ENCODE peak calls at places on chromosomes 11 and 22, in seven cellular contexts. M is GM23338, G is SK-N-SH, I is PC-3, S is hepatocyte, F is HCT116, T is OCI-LY7. J is an unnamed sample.
A peak's percentile ranks its signal among the peaks of the same experiment; 100 is the strongest.

GRCh38 chr11:6297831-6298230 is 22.5 kb downstream of the CAVIN3 start:
- DNase-seq in T (peak; percentile 2), I (peak; percentile 29), F (no peak), G (no peak), M (no peak), S (no peak), J (peak; percentile 29)

GRCh38 chr11:71211631-71212030 is 40.7 kb downstream of the SHANK2 start:
- DNase-seq in G (no peak), M (no peak), S (no peak), F (no peak), T (no peak), I (no peak), J (no peak)

GRCh38 chr22:23202812-23203451 is 22.6 kb downstream of the BCR start:
- DNase-seq in F (no peak), S (no peak), M (no peak), T (no peak), G (no peak), I (no peak), J (no peak)

GRCh38 chr11:67270256-67271211 is 4.3 kb downstream of the GRK2 start:
- DNase-seq in T (peak; percentile 53), I (no peak), S (no peak), F (no peak), G (no peak), M (peak; percentile 82), J (no peak)

GRCh38 chr22:30902496-30903357 is 65.8 kb downstream of the MORC2 start:
- DNase-seq in I (no peak), S (no peak), T (no peak), F (no peak), M (no peak), G (no peak), J (no peak)

GRCh38 chr11:71913716-71914115 is 14.7 kb downstream of the XNDC1N start:
- DNase-seq in S (no peak), T (no peak), M (no peak), I (no peak), G (no peak), F (no peak), J (peak; percentile 34)

GRCh38 chr11:110112457-110112856 is 19.3 kb downstream of the ZC3H12C start:
- DNase-seq in F (no peak), T (no peak), S (no peak), G (no peak), M (peak; percentile 6), I (no peak), J (no peak)

GRCh38 chr22:22838148-22838786 is 49.3 kb upstream of the IGLL5 start:
- DNase-seq in S (no peak), M (no peak), G (no peak), I (no peak), F (no peak), T (peak; percentile 49), J (no peak)

GRCh38 chr11:102940714-102941588 is 14.6 kb downstream of the MMP13 start:
- DNase-seq in S (peak; percentile 84), F (peak; percentile 70), G (peak; percentile 46), I (peak; percentile 96), T (peak; percentile 65), M (peak; percentile 93), J (peak; percentile 82)

DNA sequence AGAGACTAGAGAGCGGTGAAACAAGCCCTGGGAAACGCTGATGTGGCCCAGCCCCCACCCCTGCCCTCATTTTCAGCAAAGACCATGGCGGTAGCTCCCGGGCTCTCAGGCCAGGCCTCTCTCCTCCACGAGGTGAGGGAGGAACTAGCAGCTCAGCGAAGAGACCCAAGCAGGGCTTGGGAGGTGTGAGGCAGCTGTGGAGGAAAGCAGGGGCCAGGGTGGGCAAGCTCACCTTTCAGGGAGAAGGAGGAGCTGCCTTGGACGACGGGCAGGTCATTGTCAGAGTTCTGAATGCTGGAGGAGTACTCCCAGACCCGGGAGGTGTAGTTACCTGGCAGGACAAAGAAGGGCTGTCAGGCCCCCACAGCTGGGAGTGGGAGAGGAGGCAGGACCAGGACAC is 19.9 kb downstream of the TRIM29 start:
- DNase-seq in F (no peak), I (no peak), G (no peak), T (no peak), M (no peak), S (no peak), J (no peak)
- H3K9me2 ChIP-seq in F (no peaks in the 10 kb centered on the region), I (no peaks in the 10 kb centered on the region), G (no peaks in the 10 kb centered on the region), T (no peaks in the 10 kb centered on the region), M (no peaks in the 10 kb centered on the region), S (no peaks in the 10 kb centered on the region), J (no peaks in the 10 kb centered on the region)

GRCh38 chr11:28834877-28835276 is 726.7 kb downstream of the METTL15 start:
- DNase-seq in I (peak; percentile 84), F (no peak), M (peak; percentile 9), S (no peak), T (no peak), G (no peak), J (peak; percentile 78)
- H3K9me2 ChIP-seq in I (no peaks in the 10 kb centered on the region), F (no peaks in the 10 kb centered on the region), M (peaks cover 5% of the 10 kb centered on the region), S (no peaks in the 10 kb centered on the region), T (no peaks in the 10 kb centered on the region), G (no peaks in the 10 kb centered on the region), J (no peaks in the 10 kb centered on the region)

GRCh38 chr22:40332319-40332781 is 13.9 kb upstream of the ADSL start:
- DNase-seq in S (peak; percentile 12), M (no peak), I (no peak), G (peak; percentile 32), T (no peak), F (no peak), J (no peak)

GRCh38 chr22:40334899-40335298 is 11.4 kb upstream of the ADSL start:
- DNase-seq in M (no peak), I (no peak), G (peak; percentile 20), S (no peak), F (no peak), T (no peak), J (no peak)

GRCh38 chr22:40335358-40335757 is 10.9 kb upstream of the ADSL start:
- DNase-seq in G (no peak), I (no peak), T (no peak), M (no peak), S (no peak), F (no peak), J (peak; percentile 12)

GRCh38 chr22:40331706-40332105 is 14.6 kb upstream of the ADSL start:
- DNase-seq in M (no peak), S (no peak), G (no peak), I (no peak), F (no peak), T (no peak), J (no peak)

DNA sequence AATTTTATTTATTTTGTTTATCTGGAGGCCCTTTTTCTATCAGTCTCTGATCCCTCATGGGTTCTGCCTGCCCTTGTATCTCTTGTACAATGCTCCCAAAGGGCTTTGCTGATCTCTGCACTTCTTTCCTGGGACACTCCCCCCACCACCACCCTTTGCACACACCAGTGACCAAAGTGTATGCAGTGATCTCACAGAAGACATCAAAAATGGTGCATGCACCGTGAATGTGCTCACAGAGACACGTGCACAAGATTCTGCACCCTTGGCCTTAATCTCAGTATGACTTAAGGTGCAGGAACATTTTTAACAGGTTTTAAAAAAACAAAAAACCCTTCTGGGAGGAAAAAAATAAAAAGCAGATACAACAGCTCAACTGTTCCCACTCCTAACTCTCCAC is 12.2 kb upstream of the ADSL start:
- DNase-seq in F (no peak), M (no peak), T (no peak), S (no peak), G (no peak), I (no peak), J (no peak)
- H3K9me2 ChIP-seq in F (no peaks in the 10 kb centered on the region), M (no peaks in the 10 kb centered on the region), T (no peaks in the 10 kb centered on the region), S (no peaks in the 10 kb centered on the region), G (no peaks in the 10 kb centered on the region), I (no peaks in the 10 kb centered on the region), J (no peaks in the 10 kb centered on the region)

GRCh38 chr22:19812910-19813309 is 41.8 kb downstream of the GNB1L start:
- DNase-seq in S (no peak), G (no peak), M (no peak), F (no peak), T (no peak), I (no peak), J (no peak)
- H3K9me2 ChIP-seq in S (no peaks in the 10 kb centered on the region), G (no peaks in the 10 kb centered on the region), M (no peaks in the 10 kb centered on the region), F (no peaks in the 10 kb centered on the region), T (no peaks in the 10 kb centered on the region), I (no peaks in the 10 kb centered on the region), J (no peaks in the 10 kb centered on the region)

GRCh38 chr11:12673924-12674570 is at the start of gene TEAD1:
- DNase-seq in I (peak; percentile 93), M (peak; percentile 97), G (peak; percentile 99), F (peak; percentile 74), T (peak; percentile 76), S (peak; percentile 98), J (peak; percentile 98)

GRCh38 chr11:12674936-12675696 is 895 bp downstream of the TEAD1 start:
- DNase-seq in T (peak; percentile 12), F (no peak), M (peak; percentile 47), I (no peak), G (peak; percentile 74), S (peak; percentile 64), J (peak; percentile 70)

GRCh38 chr11:12674571-12674935 is 332 bp downstream of the TEAD1 start:
- DNase-seq in G (peak; percentile 81), T (peak; percentile 24), M (peak; percentile 79), S (no peak), I (no peak), F (no peak), J (peak; percentile 70)

GRCh38 chr11:12671378-12671777 is 2.8 kb upstream of the TEAD1 start:
- DNase-seq in F (no peak), S (no peak), M (no peak), G (no peak), T (no peak), I (no peak), J (no peak)

DNA sequence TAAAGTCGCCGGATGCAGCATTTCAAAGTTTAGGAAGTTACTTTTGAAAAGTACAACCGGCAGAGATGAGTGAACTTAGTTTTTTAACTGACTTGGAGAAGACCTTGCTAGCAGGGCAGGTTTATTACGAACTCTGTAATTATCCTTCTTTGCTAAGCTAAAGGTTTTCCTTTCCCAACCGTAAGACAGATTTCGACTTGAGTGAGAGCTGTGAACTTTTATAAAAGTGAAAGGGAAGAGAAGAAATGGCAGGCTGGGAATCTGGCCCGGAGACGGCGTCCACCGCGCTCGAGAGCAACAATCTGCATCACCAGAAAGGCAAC is 659 bp upstream of the TEAD1 start:
- DNase-seq in I (no peak), S (no peak), T (no peak), G (no peak), M (no peak), F (no peak), J (no peak)
- H3K9me2 ChIP-seq in I (no peaks in the 10 kb centered on the region), S (no peaks in the 10 kb centered on the region), T (no peaks in the 10 kb centered on the region), G (no peaks in the 10 kb centered on the region), M (peaks cover 3% of the 10 kb centered on the region), F (no peaks in the 10 kb centered on the region), J (no peaks in the 10 kb centered on the region)

DNA sequence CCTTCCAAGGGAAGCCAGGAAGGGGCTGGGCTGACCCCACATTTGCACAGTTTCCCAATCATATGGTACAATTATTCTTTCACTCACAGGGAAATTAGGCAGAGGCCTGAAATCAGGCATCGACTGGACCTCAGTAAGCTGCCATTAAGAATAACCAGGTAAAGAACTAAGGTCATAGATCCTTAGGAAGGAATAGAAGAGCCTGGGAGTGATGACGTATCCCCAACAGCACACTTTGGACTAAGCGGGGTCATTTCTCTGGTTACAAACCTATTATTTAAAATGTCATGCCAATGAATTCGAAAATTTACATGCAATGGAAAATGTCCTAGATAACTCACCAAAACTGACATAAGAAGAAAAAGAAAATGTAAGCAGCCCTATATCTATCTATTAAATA is 118.2 kb downstream of the BRD1 start:
- DNase-seq in S (no peak), T (no peak), I (no peak), M (no peak), F (no peak), G (no peak), J (no peak)
- H3K9me2 ChIP-seq in S (no peaks in the 10 kb centered on the region), T (no peaks in the 10 kb centered on the region), I (no peaks in the 10 kb centered on the region), M (no peaks in the 10 kb centered on the region), F (no peaks in the 10 kb centered on the region), G (no peaks in the 10 kb centered on the region), J (no peaks in the 10 kb centered on the region)